ENCODE peak calls at places on chromosome 17, in four cellular contexts. N is NCI-H1105 treated with DMSO at 0.1 percent for 48 hours, S is HFF-Myc, K is HFFc6. E is an unnamed sample.

GRCh38 chr17:76996741-76997694 is 128.8 kb downstream of the MGAT5B start:
- DNase-seq in S (no peak), N (no peak), K (no peak), E (no peak)

GRCh38 chr17:28747046-28747691 is 3.4 kb downstream of the TRAF4 start:
- DNase-seq in K (no peak), N (no peak), S (no peak), E (no peak)

GRCh38 chr17:50817142-50817751 is 18.1 kb upstream of the WFIKKN2 start:
- DNase-seq in N (no peak), K (no peak), S (no peak), E (peak; percentile 67)

GRCh38 chr17:64984776-64985521 is 65.7 kb upstream of the LRRC37A3 start:
- DNase-seq in S (no peak), K (peak; percentile 70), N (no peak), E (no peak)

GRCh38 chr17:73292031-73292531 is 19.7 kb downstream of the CDC42EP4 start:
- DNase-seq in N (no peak), K (peak; percentile 82), S (no peak), E (no peak)

GRCh38 chr17:29664743-29665479 is 42.2 kb upstream of the CORO6 start:
- DNase-seq in N (no peak), S (no peak), K (peak; percentile 57), E (peak; percentile 35)

GRCh38 chr17:13582776-13583414 is 18.8 kb downstream of the HS3ST3A1 start:
- DNase-seq in K (peak; percentile 46), N (no peak), S (no peak), E (no peak)

GRCh38 chr17:53391197-53391596 is 431.5 kb upstream of the KIF2B start:
- DNase-seq in K (no peak), N (no peak), S (no peak), E (no peak)

GRCh38 chr17:39486242-39486641 is 25.0 kb downstream of the CDK12 start:
- DNase-seq in N (no peak), K (peak; percentile 77), S (peak; percentile 26), E (no peak)

GRCh38 chr17:9074106-9074505 is 52.8 kb downstream of the NTN1 start:
- DNase-seq in S (no peak), K (no peak), N (no peak), E (no peak)

GRCh38 chr17:2312736-2313135 is 9.0 kb downstream of the SRR start:
- DNase-seq in N (no peak), S (no peak), K (no peak), E (no peak)

GRCh38 chr17:50457621-50458020 is 11.1 kb downstream of the CHAD start:
- DNase-seq in K (no peak), S (no peak), N (no peak), E (no peak)

GRCh38 chr17:76189741-76190140 is 48.7 kb upstream of the FOXJ1 start:
- DNase-seq in N (no peak), K (no peak), S (no peak), E (no peak)

GRCh38 chr17:8909621-8910292 is 42.3 kb upstream of the PIK3R6 start:
- DNase-seq in N (no peak), K (no peak), S (no peak), E (no peak)

GRCh38 chr17:38415250-38416194 is 12.7 kb upstream of the ARHGAP23 start:
- DNase-seq in K (no peak), S (no peak), N (peak; percentile 91), E (peak; percentile 55)

GRCh38 chr17:74442670-74443515 is 11.0 kb downstream of the GPRC5C start:
- DNase-seq in K (no peak), S (no peak), N (peak; percentile 56), E (peak; percentile 80)

GRCh38 chr17:76439314-76439928 is 13.5 kb downstream of the UBE2O start:
- DNase-seq in N (no peak), S (no peak), K (no peak), E (no peak)

GRCh38 chr17:57953219-57953618 is 2.0 kb downstream of the CUEDC1 start:
- DNase-seq in N (no peak), S (no peak), K (no peak), E (no peak)

GRCh38 chr17:38354466-38354865 is 2.8 kb downstream of the SOCS7 start:
- DNase-seq in N (no peak), K (no peak), S (no peak), E (no peak)

GRCh38 chr17:30530346-30531025 is 53.3 kb downstream of the GOSR1 start:
- DNase-seq in N (no peak), K (peak; percentile 52), S (no peak), E (no peak)

E was measured in GM20000.